ENCODE peak calls at places on chromosomes 16 and 17, in four cellular contexts. Y, O, B and U are unnamed samples.

GRCh38 chr17:19331553-19332245 is 30.8 kb downstream of the B9D1 start:
- DNase-seq in B (no peak), Y (no peak), O (no peak), U (no peak)

GRCh38 chr17:60135951-60136666 is 13.7 kb upstream of the CA4 start:
- DNase-seq in Y (no peak), O (no peak), B (no peak), U (no peak)

GRCh38 chr16:72013389-72013788 is 4.8 kb downstream of the DHODH start:
- DNase-seq in B (no peak), O (peak), Y (no peak), U (no peak)

GRCh38 chr17:80886641-80887573 is 104.7 kb upstream of the CHMP6 start:
- DNase-seq in O (no peak), Y (peak), B (no peak), U (no peak)

GRCh38 chr16:15049581-15050180 is 6.2 kb downstream of the NTAN1 start:
- DNase-seq in O (no peak), B (no peak), Y (no peak), U (no peak)

GRCh38 chr16:56938664-56939513 is 6.9 kb downstream of the HERPUD1 start:
- DNase-seq in B (no peak), O (no peak), Y (no peak), U (no peak)

GRCh38 chr17:48194097-48194550 is 86.6 kb downstream of the SNX11 start:
- DNase-seq in B (no peak), Y (no peak), O (no peak), U (peak)

GRCh38 chr17:927611-928461 is 51.7 kb downstream of the NXN start:
- DNase-seq in B (peak), O (peak), Y (no peak), U (peak)

GRCh38 chr17:29581583-29582253 is 7.7 kb downstream of the GIT1 start:
- DNase-seq in Y (peak), B (no peak), O (no peak), U (no peak)

GRCh38 chr16:30964540-30965226 is 7.1 kb downstream of the SETD1A start:
- DNase-seq in B (no peak), Y (no peak), O (no peak), U (no peak)

GRCh38 chr16:48561960-48562393 is 48.0 kb downstream of the N4BP1 start:
- DNase-seq in Y (no peak), B (no peak), O (no peak), U (no peak)

GRCh38 chr16:1922357-1922756 is 4.1 kb upstream of the HS3ST6 start:
- DNase-seq in B (no peak), O (no peak), Y (no peak), U (no peak)

GRCh38 chr16:3610698-3611144 is 685 bp downstream of the SLX4 start:
- DNase-seq in B (no peak), Y (no peak), O (no peak), U (no peak)

GRCh38 chr16:15057755-15058417 is 2.0 kb upstream of the NTAN1 start:
- DNase-seq in O (no peak), Y (no peak), B (peak), U (peak)

GRCh38 chr17:50218771-50219315 is 17.4 kb upstream of the COL1A1 start:
- DNase-seq in O (peak), B (no peak), Y (no peak), U (peak)

GRCh38 chr16:16145286-16145685 is 78.0 kb downstream of the ABCC6 start:
- DNase-seq in Y (no peak), B (no peak), O (no peak), U (no peak)

GRCh38 chr17:74949455-74950115 is 13.9 kb downstream of the OTOP3 start:
- DNase-seq in O (no peak), B (no peak), Y (no peak), U (no peak)

GRCh38 chr16:27852681-27853080 is 210.8 kb downstream of the GSG1L start:
- DNase-seq in B (peak), O (no peak), Y (no peak), U (no peak)

GRCh38 chr17:78132086-78132676 is 1.6 kb downstream of the TMC8 start:
- DNase-seq in O (peak), Y (no peak), B (peak), U (peak)

GRCh38 chr16:81996664-81997529 is 14.4 kb downstream of the SDR42E1 start:
- DNase-seq in B (peak), Y (no peak), O (peak), U (peak)